ENCODE peak calls at places on chromosomes 7 and 10, in ten cellular contexts. One of them, this sample, is unnamed.

GRCh38 chr10:30270247-30270646 is 78.8 kb downstream of the MTPAP start:
- DNase-seq in progenitor cell of endocrine pancreas: no peak
- DNase-seq in AG09319: no peak
- DNase-seq in mammary epithelial cell: no peak
- DNase-seq in neural progenitor cell: no peak
- DNase-seq in PC-9: no peak
- DNase-seq in left ventricle myocardium inferior: no peak
- DNase-seq in ovary: no peak
- DNase-seq in kidney: no peak
- DNase-seq in CD8-positive, alpha-beta T cell: no peak
- DNase-seq in this sample: no peak

GRCh38 chr10:130767116-130767730 is 544.3 kb downstream of the TCERG1L start:
- DNase-seq in ovary: no peak
- DNase-seq in left ventricle myocardium inferior: no peak
- DNase-seq in progenitor cell of endocrine pancreas: no peak
- DNase-seq in CD8-positive, alpha-beta T cell: no peak
- DNase-seq in neural progenitor cell: no peak
- DNase-seq in PC-9: no peak
- DNase-seq in kidney: peak
- DNase-seq in AG09319: no peak
- DNase-seq in mammary epithelial cell: no peak
- DNase-seq in this sample: no peak

GRCh38 chr10:92562424-92562823 is 11.5 kb downstream of the IDE start:
- DNase-seq in AG09319: no peak
- DNase-seq in PC-9: no peak
- DNase-seq in kidney: no peak
- DNase-seq in neural progenitor cell: no peak
- DNase-seq in progenitor cell of endocrine pancreas: no peak
- DNase-seq in ovary: no peak
- DNase-seq in mammary epithelial cell: no peak
- DNase-seq in left ventricle myocardium inferior: no peak
- DNase-seq in CD8-positive, alpha-beta T cell: no peak
- DNase-seq in this sample: no peak

GRCh38 chr7:155533827-155534690 is 12.3 kb downstream of the CNPY1 start:
- DNase-seq in AG09319: no peak
- DNase-seq in left ventricle myocardium inferior: no peak
- DNase-seq in kidney: peak
- DNase-seq in CD8-positive, alpha-beta T cell: no peak
- DNase-seq in neural progenitor cell: peak
- DNase-seq in ovary: no peak
- DNase-seq in mammary epithelial cell: no peak
- DNase-seq in progenitor cell of endocrine pancreas: peak
- DNase-seq in PC-9: no peak
- DNase-seq in this sample: peak

GRCh38 chr10:100878291-100878910 is 34.4 kb upstream of the SLF2 start:
- DNase-seq in progenitor cell of endocrine pancreas: peak
- DNase-seq in CD8-positive, alpha-beta T cell: no peak
- DNase-seq in ovary: peak
- DNase-seq in left ventricle myocardium inferior: peak
- DNase-seq in AG09319: peak
- DNase-seq in mammary epithelial cell: peak
- DNase-seq in neural progenitor cell: peak
- DNase-seq in PC-9: peak
- DNase-seq in kidney: no peak
- DNase-seq in this sample: peak

GRCh38 chr7:128742206-128742605 is 3.0 kb downstream of the CALU start:
- DNase-seq in PC-9: no peak
- DNase-seq in AG09319: peak
- DNase-seq in progenitor cell of endocrine pancreas: no peak
- DNase-seq in neural progenitor cell: no peak
- DNase-seq in mammary epithelial cell: peak
- DNase-seq in ovary: no peak
- DNase-seq in CD8-positive, alpha-beta T cell: no peak
- DNase-seq in left ventricle myocardium inferior: no peak
- DNase-seq in kidney: no peak
- DNase-seq in this sample: no peak

GRCh38 chr10:69241575-69241974 is 21.4 kb downstream of the HKDC1 start:
- DNase-seq in kidney: no peak
- DNase-seq in ovary: no peak
- DNase-seq in CD8-positive, alpha-beta T cell: no peak
- DNase-seq in PC-9: no peak
- DNase-seq in AG09319: peak
- DNase-seq in progenitor cell of endocrine pancreas: no peak
- DNase-seq in neural progenitor cell: no peak
- DNase-seq in left ventricle myocardium inferior: no peak
- DNase-seq in mammary epithelial cell: no peak
- DNase-seq in this sample: no peak

GRCh38 chr10:33461295-33461640 is 126.8 kb upstream of the NRP1 start:
- DNase-seq in PC-9: no peak
- DNase-seq in kidney: no peak
- DNase-seq in left ventricle myocardium inferior: no peak
- DNase-seq in neural progenitor cell: no peak
- DNase-seq in progenitor cell of endocrine pancreas: no peak
- DNase-seq in mammary epithelial cell: no peak
- DNase-seq in CD8-positive, alpha-beta T cell: no peak
- DNase-seq in AG09319: no peak
- DNase-seq in ovary: no peak
- DNase-seq in this sample: no peak

GRCh38 chr10:129517680-129518057 is 50.6 kb downstream of the MGMT start:
- DNase-seq in AG09319: no peak
- DNase-seq in neural progenitor cell: no peak
- DNase-seq in kidney: no peak
- DNase-seq in left ventricle myocardium inferior: no peak
- DNase-seq in mammary epithelial cell: no peak
- DNase-seq in ovary: no peak
- DNase-seq in PC-9: no peak
- DNase-seq in CD8-positive, alpha-beta T cell: no peak
- DNase-seq in progenitor cell of endocrine pancreas: no peak
- DNase-seq in this sample: no peak

GRCh38 chr10:119670717-119671116 is 19.5 kb downstream of the BAG3 start:
- DNase-seq in neural progenitor cell: no peak
- DNase-seq in AG09319: no peak
- DNase-seq in mammary epithelial cell: peak
- DNase-seq in CD8-positive, alpha-beta T cell: no peak
- DNase-seq in progenitor cell of endocrine pancreas: no peak
- DNase-seq in kidney: no peak
- DNase-seq in ovary: no peak
- DNase-seq in PC-9: no peak
- DNase-seq in left ventricle myocardium inferior: no peak
- DNase-seq in this sample: no peak

GRCh38 chr10:71244638-71245419 is 32.5 kb downstream of the UNC5B start:
- DNase-seq in CD8-positive, alpha-beta T cell: no peak
- DNase-seq in progenitor cell of endocrine pancreas: no peak
- DNase-seq in ovary: peak
- DNase-seq in neural progenitor cell: no peak
- DNase-seq in PC-9: no peak
- DNase-seq in mammary epithelial cell: no peak
- DNase-seq in AG09319: peak
- DNase-seq in left ventricle myocardium inferior: peak
- DNase-seq in kidney: peak
- DNase-seq in this sample: no peak

GRCh38 chr7:105896407-105896842 is 20.0 kb upstream of the ATXN7L1 start:
- DNase-seq in progenitor cell of endocrine pancreas: no peak
- DNase-seq in AG09319: no peak
- DNase-seq in neural progenitor cell: no peak
- DNase-seq in kidney: no peak
- DNase-seq in ovary: no peak
- DNase-seq in left ventricle myocardium inferior: no peak
- DNase-seq in mammary epithelial cell: no peak
- DNase-seq in PC-9: no peak
- DNase-seq in CD8-positive, alpha-beta T cell: no peak
- DNase-seq in this sample: no peak

GRCh38 chr10:17548786-17549185 is 68.4 kb downstream of the HACD1 start:
- DNase-seq in ovary: no peak
- DNase-seq in left ventricle myocardium inferior: no peak
- DNase-seq in PC-9: no peak
- DNase-seq in progenitor cell of endocrine pancreas: no peak
- DNase-seq in kidney: no peak
- DNase-seq in AG09319: no peak
- DNase-seq in neural progenitor cell: no peak
- DNase-seq in CD8-positive, alpha-beta T cell: no peak
- DNase-seq in mammary epithelial cell: no peak
- DNase-seq in this sample: no peak

GRCh38 chr7:75962607-75963382 is 31.6 kb downstream of the TMEM120A start:
- DNase-seq in left ventricle myocardium inferior: no peak
- DNase-seq in CD8-positive, alpha-beta T cell: no peak
- DNase-seq in neural progenitor cell: peak
- DNase-seq in progenitor cell of endocrine pancreas: no peak
- DNase-seq in ovary: peak
- DNase-seq in PC-9: no peak
- DNase-seq in AG09319: peak
- DNase-seq in mammary epithelial cell: no peak
- DNase-seq in kidney: peak
- DNase-seq in this sample: peak

GRCh38 chr10:95321554-95322301 is 30.9 kb upstream of the PDLIM1 start:
- DNase-seq in mammary epithelial cell: no peak
- DNase-seq in neural progenitor cell: no peak
- DNase-seq in CD8-positive, alpha-beta T cell: no peak
- DNase-seq in ovary: no peak
- DNase-seq in kidney: no peak
- DNase-seq in progenitor cell of endocrine pancreas: no peak
- DNase-seq in AG09319: no peak
- DNase-seq in PC-9: no peak
- DNase-seq in left ventricle myocardium inferior: no peak
- DNase-seq in this sample: no peak

GRCh38 chr7:87624628-87625027 is 3.6 kb upstream of the RUNDC3B start:
- DNase-seq in CD8-positive, alpha-beta T cell: no peak
- DNase-seq in kidney: no peak
- DNase-seq in mammary epithelial cell: no peak
- DNase-seq in neural progenitor cell: no peak
- DNase-seq in AG09319: no peak
- DNase-seq in progenitor cell of endocrine pancreas: no peak
- DNase-seq in ovary: no peak
- DNase-seq in PC-9: no peak
- DNase-seq in left ventricle myocardium inferior: no peak
- DNase-seq in this sample: no peak
- TF ChIP-seq CTCF in CD8-positive, alpha-beta T cell: no peak
- TF ChIP-seq CTCF in kidney: peak
- TF ChIP-seq CTCF in mammary epithelial cell: no peak
- TF ChIP-seq CTCF in neural progenitor cell: peak
- TF ChIP-seq CTCF in AG09319: no peak
- TF ChIP-seq CTCF in progenitor cell of endocrine pancreas: no peak
- TF ChIP-seq CTCF in ovary: no peak
- TF ChIP-seq CTCF in PC-9: peak
- TF ChIP-seq CTCF in left ventricle myocardium inferior: peak
- TF ChIP-seq CTCF in this sample: peak

GRCh38 chr10:131847241-131847783 is 53.5 kb upstream of the PPP2R2D start:
- DNase-seq in CD8-positive, alpha-beta T cell: no peak
- DNase-seq in left ventricle myocardium inferior: no peak
- DNase-seq in ovary: no peak
- DNase-seq in PC-9: no peak
- DNase-seq in AG09319: no peak
- DNase-seq in neural progenitor cell: no peak
- DNase-seq in kidney: no peak
- DNase-seq in mammary epithelial cell: no peak
- DNase-seq in progenitor cell of endocrine pancreas: no peak
- DNase-seq in this sample: no peak

GRCh38 chr10:131848296-131848695 is 52.5 kb upstream of the PPP2R2D start:
- DNase-seq in neural progenitor cell: no peak
- DNase-seq in ovary: no peak
- DNase-seq in left ventricle myocardium inferior: no peak
- DNase-seq in CD8-positive, alpha-beta T cell: no peak
- DNase-seq in PC-9: no peak
- DNase-seq in AG09319: no peak
- DNase-seq in progenitor cell of endocrine pancreas: peak
- DNase-seq in kidney: no peak
- DNase-seq in mammary epithelial cell: no peak
- DNase-seq in this sample: no peak

GRCh38 chr10:131845505-131846223 is 55.1 kb upstream of the PPP2R2D start:
- DNase-seq in kidney: no peak
- DNase-seq in ovary: peak
- DNase-seq in CD8-positive, alpha-beta T cell: no peak
- DNase-seq in PC-9: no peak
- DNase-seq in neural progenitor cell: no peak
- DNase-seq in progenitor cell of endocrine pancreas: peak
- DNase-seq in AG09319: no peak
- DNase-seq in left ventricle myocardium inferior: no peak
- DNase-seq in mammary epithelial cell: no peak
- DNase-seq in this sample: no peak

GRCh38 chr10:131844546-131845084 is 56.2 kb upstream of the PPP2R2D start:
- DNase-seq in CD8-positive, alpha-beta T cell: no peak
- DNase-seq in neural progenitor cell: no peak
- DNase-seq in left ventricle myocardium inferior: no peak
- DNase-seq in mammary epithelial cell: no peak
- DNase-seq in PC-9: no peak
- DNase-seq in kidney: no peak
- DNase-seq in progenitor cell of endocrine pancreas: peak
- DNase-seq in ovary: no peak
- DNase-seq in AG09319: no peak
- DNase-seq in this sample: no peak

GRCh38 chr10:131846224-131847101 is 54.3 kb upstream of the PPP2R2D start:
- DNase-seq in ovary: peak
- DNase-seq in neural progenitor cell: no peak
- DNase-seq in progenitor cell of endocrine pancreas: peak
- DNase-seq in left ventricle myocardium inferior: no peak
- DNase-seq in mammary epithelial cell: no peak
- DNase-seq in kidney: no peak
- DNase-seq in CD8-positive, alpha-beta T cell: no peak
- DNase-seq in AG09319: no peak
- DNase-seq in PC-9: no peak
- DNase-seq in this sample: no peak
- TF ChIP-seq CTCF in ovary: no peak
- TF ChIP-seq CTCF in neural progenitor cell: no peak
- TF ChIP-seq CTCF in progenitor cell of endocrine pancreas: no peak
- TF ChIP-seq CTCF in left ventricle myocardium inferior: no peak
- TF ChIP-seq CTCF in mammary epithelial cell: no peak
- TF ChIP-seq CTCF in kidney: no peak
- TF ChIP-seq CTCF in CD8-positive, alpha-beta T cell: no peak
- TF ChIP-seq CTCF in AG09319: no peak
- TF ChIP-seq CTCF in PC-9: no peak
- TF ChIP-seq CTCF in this sample: no peak

DNA sequence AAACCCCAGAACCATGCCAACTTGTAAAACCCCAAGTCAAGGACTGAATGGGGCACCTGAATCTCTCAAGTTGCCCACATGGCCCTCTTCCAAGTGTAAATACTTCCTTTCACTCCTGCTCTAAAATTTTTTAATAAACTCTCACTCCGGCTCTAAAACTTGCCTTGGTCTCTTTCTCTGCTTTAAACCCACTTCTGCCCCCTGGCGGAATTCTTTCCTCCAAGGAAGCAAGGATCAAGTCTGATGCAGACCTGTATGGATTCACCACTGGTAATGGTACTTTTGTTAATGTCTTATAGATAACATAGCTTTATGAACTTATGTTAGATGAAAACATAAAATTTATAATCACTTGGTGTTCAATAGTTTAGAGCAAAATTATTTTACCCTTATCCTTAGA is 33.8 kb downstream of the SLC16A9 start:
- DNase-seq in ovary: no peak
- DNase-seq in progenitor cell of endocrine pancreas: no peak
- DNase-seq in neural progenitor cell: peak
- DNase-seq in AG09319: no peak
- DNase-seq in PC-9: no peak
- DNase-seq in CD8-positive, alpha-beta T cell: no peak
- DNase-seq in kidney: no peak
- DNase-seq in left ventricle myocardium inferior: no peak
- DNase-seq in mammary epithelial cell: no peak
- DNase-seq in this sample: peak
- TF ChIP-seq CTCF in ovary: no peak
- TF ChIP-seq CTCF in progenitor cell of endocrine pancreas: peak
- TF ChIP-seq CTCF in neural progenitor cell: peak
- TF ChIP-seq CTCF in AG09319: peak
- TF ChIP-seq CTCF in PC-9: peak
- TF ChIP-seq CTCF in CD8-positive, alpha-beta T cell: no peak
- TF ChIP-seq CTCF in kidney: no peak
- TF ChIP-seq CTCF in left ventricle myocardium inferior: no peak
- TF ChIP-seq CTCF in mammary epithelial cell: peak
- TF ChIP-seq CTCF in this sample: peak

GRCh38 chr10:46236537-46236887 is 50.3 kb upstream of the ANTXRL start:
- DNase-seq in ovary: no peak
- DNase-seq in CD8-positive, alpha-beta T cell: no peak
- DNase-seq in mammary epithelial cell: no peak
- DNase-seq in PC-9: no peak
- DNase-seq in kidney: no peak
- DNase-seq in progenitor cell of endocrine pancreas: peak
- DNase-seq in AG09319: no peak
- DNase-seq in left ventricle myocardium inferior: no peak
- DNase-seq in neural progenitor cell: no peak
- DNase-seq in this sample: no peak
- TF ChIP-seq CTCF in ovary: no peak
- TF ChIP-seq CTCF in CD8-positive, alpha-beta T cell: no peak
- TF ChIP-seq CTCF in mammary epithelial cell: no peak
- TF ChIP-seq CTCF in PC-9: no peak
- TF ChIP-seq CTCF in kidney: no peak
- TF ChIP-seq CTCF in progenitor cell of endocrine pancreas: no peak
- TF ChIP-seq CTCF in AG09319: no peak
- TF ChIP-seq CTCF in left ventricle myocardium inferior: no peak
- TF ChIP-seq CTCF in neural progenitor cell: no peak
- TF ChIP-seq CTCF in this sample: no peak